ENCODE peak calls at places on chromosome 6, in five cellular contexts. F, W, H, I and C are unnamed samples.

GRCh38 chr6:69907981-69908498 is 41.7 kb downstream of the COL19A1 start:
- DNase-seq in F (no peak), I (no peak), W (no peak), H (no peak), C (no peak)

GRCh38 chr6:41652876-41653641 is 14.8 kb downstream of the MDFI start:
- DNase-seq in F (no peak), I (no peak), W (no peak), H (no peak), C (no peak)

GRCh38 chr6:87297115-87297514 is 25.3 kb upstream of the SMIM8 start:
- DNase-seq in I (no peak), H (no peak), W (no peak), F (no peak), C (no peak)

GRCh38 chr6:37942606-37943376 is 123.3 kb downstream of the ZFAND3 start:
- DNase-seq in W (no peak), I (no peak), F (no peak), H (no peak), C (no peak)

GRCh38 chr6:148398686-148399085 is 56.0 kb downstream of the SASH1 start:
- DNase-seq in I (no peak), F (no peak), W (no peak), H (no peak), C (no peak)

GRCh38 chr6:20173833-20174796 is 38.2 kb downstream of the MBOAT1 start:
- DNase-seq in W (no peak), I (no peak), F (peak; percentile 77), H (no peak), C (no peak)

GRCh38 chr6:43355862-43356590 is 13.4 kb downstream of the ZNF318 start:
- DNase-seq in H (no peak), F (no peak), W (no peak), I (peak; percentile 68), C (no peak)

GRCh38 chr6:136846046-136846445 is 23.7 kb downstream of the PEX7 start:
- DNase-seq in I (peak; percentile 79), H (peak; percentile 35), W (no peak), F (peak; percentile 36), C (no peak)

GRCh38 chr6:19873031-19873430 is 35.9 kb downstream of the ID4 start:
- DNase-seq in H (peak; percentile 33), I (peak; percentile 54), F (no peak), W (no peak), C (no peak)

GRCh38 chr6:84816196-84816745 is 51.9 kb upstream of the TBX18 start:
- DNase-seq in W (no peak), H (no peak), I (no peak), F (no peak), C (no peak)

GRCh38 chr6:53347250-53347920 is 1.4 kb downstream of the ELOVL5 start:
- DNase-seq in F (no peak), W (no peak), I (peak; percentile 42), H (no peak), C (no peak)

GRCh38 chr6:150008588-150008987 is 16.7 kb downstream of the RAET1L start:
- DNase-seq in I (no peak), F (no peak), W (no peak), H (no peak), C (no peak)

GRCh38 chr6:6788394-6789020 is 200.0 kb downstream of the LY86 start:
- DNase-seq in F (no peak), H (no peak), W (no peak), I (peak; percentile 66), C (peak; percentile 56)

GRCh38 chr6:130381459-130382380 is 15.9 kb downstream of the TMEM200A start:
- DNase-seq in I (no peak), W (no peak), F (no peak), H (no peak), C (no peak)

GRCh38 chr6:144264270-144265060 is 20.7 kb upstream of the UTRN start:
- DNase-seq in F (no peak), H (no peak), W (no peak), I (peak; percentile 60), C (no peak)

GRCh38 chr6:117919775-117920492 is 12.9 kb downstream of the SLC35F1 start:
- DNase-seq in I (peak; percentile 87), W (peak; percentile 13), H (peak; percentile 26), F (peak; percentile 21), C (no peak)

GRCh38 chr6:37010402-37010892 is 5.0 kb downstream of the FGD2 start:
- DNase-seq in F (no peak), H (no peak), W (no peak), I (no peak), C (no peak)

GRCh38 chr6:3904518-3904917 is 55.3 kb downstream of the FAM50B start:
- DNase-seq in I (no peak), W (no peak), H (no peak), F (no peak), C (no peak)

GRCh38 chr6:89058627-89059026 is 21.9 kb upstream of the PNRC1 start:
- DNase-seq in I (no peak), F (no peak), W (no peak), H (no peak), C (no peak)

GRCh38 chr6:41892921-41893564 is 2.1 kb downstream of the USP49 start:
- DNase-seq in W (no peak), H (no peak), F (no peak), I (no peak), C (no peak)

GRCh38 chr6:128932061-128932460 is 49.1 kb downstream of the LAMA2 start:
- DNase-seq in W (no peak), I (no peak), H (no peak), F (no peak), C (no peak)

GRCh38 chr6:143059616-143060353 is 904 bp upstream of the AIG1 start:
- DNase-seq in I (peak; percentile 36), F (peak; percentile 80), W (peak; percentile 23), H (no peak), C (no peak)

GRCh38 chr6:34526992-34527728 is 29.0 kb downstream of the SPDEF start:
- DNase-seq in H (peak; percentile 97), W (peak; percentile 96), I (peak; percentile 97), F (peak; percentile 88), C (peak; percentile 93)
- TF ChIP-seq CTCF in H (peak; percentile 65), W (peak; percentile 70), I (peak; percentile 75), F (peak; percentile 55), C (peak; percentile 76)

DNA sequence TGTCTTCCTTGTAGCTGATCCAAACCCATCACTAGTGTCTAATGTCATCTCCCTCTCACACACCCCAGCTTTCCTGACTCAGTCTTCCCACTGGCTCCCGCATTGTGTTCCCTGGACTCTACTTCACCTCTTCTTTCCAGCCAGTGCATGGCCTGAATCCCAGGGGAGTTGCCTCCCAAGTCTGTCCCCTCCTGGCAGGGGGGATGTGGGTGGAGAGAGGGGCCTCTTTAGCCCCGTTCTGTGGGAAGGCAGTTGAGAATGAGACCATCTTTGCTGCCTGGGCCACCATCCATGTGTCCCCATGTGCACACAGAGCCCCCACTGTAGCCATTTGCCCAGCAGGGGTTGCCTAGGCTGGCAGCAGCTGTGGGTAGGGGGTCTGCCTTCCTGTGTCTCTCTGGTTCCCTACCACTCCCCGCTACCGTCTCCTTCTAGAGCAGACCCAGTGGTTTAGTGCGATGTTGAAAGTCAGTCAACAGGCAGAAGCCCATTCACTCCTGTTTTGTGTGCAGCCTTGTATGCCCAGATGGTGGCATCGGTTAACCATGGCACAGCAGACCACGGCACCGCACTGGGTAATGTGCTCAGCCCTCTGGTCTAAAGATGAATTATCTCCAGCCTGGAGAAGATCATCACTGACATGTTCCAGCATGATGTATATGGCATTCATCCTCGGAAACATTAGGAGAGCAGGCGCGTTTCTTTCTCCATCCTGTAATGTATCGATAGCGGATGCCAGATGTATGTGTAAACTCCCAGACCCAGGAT is 178.8 kb upstream of the SNX9 start:
- DNase-seq in I (no peak), F (no peak), W (no peak), H (no peak), C (no peak)
- TF ChIP-seq CTCF in I (peak; percentile 49), F (no peak), W (no peak), H (no peak), C (no peak)

GRCh38 chr6:165042912-165043311 is 266.5 kb downstream of the C6orf118 start:
- DNase-seq in W (no peak), I (peak; percentile 35), F (no peak), H (no peak), C (no peak)
- TF ChIP-seq CTCF in W (no peak), I (peak; percentile 51), F (no peak), H (no peak), C (no peak)

GRCh38 chr6:50264995-50265571 is 215.4 kb upstream of the DEFB112 start:
- DNase-seq in W (no peak), F (no peak), H (peak; percentile 24), I (peak; percentile 61), C (no peak)
- TF ChIP-seq CTCF in W (no peak), F (no peak), H (peak; percentile 32), I (peak; percentile 76), C (no peak)